ENCODE peak calls at places on chromosomes 11 and 22, in four cellular contexts. Y is A549, B is GM23338, P is HepG2. Z is an unnamed sample.

GRCh38 chr11:819943-820649 is 1.4 kb downstream of the PNPLA2 start:
- DNase-seq in Y (peak), B (peak), P (peak), Z (no peak)

GRCh38 chr11:66328307-66329144 is 7.7 kb downstream of the RIN1 start:
- DNase-seq in Y (peak), B (peak), P (peak), Z (peak)

GRCh38 chr11:128512478-128513127 is 74.8 kb downstream of the ETS1 start:
- DNase-seq in Y (no peak), B (no peak), P (no peak), Z (no peak)

GRCh38 chr11:32033491-32033890 is 57.4 kb upstream of the RCN1 start:
- DNase-seq in Y (no peak), B (no peak), P (no peak), Z (no peak)

GRCh38 chr11:124748481-124749338 is 3.3 kb downstream of the VSIG2 start:
- DNase-seq in Y (no peak), B (no peak), P (no peak), Z (no peak)

GRCh38 chr22:20646906-20647305 is 127.0 kb upstream of the SERPIND1 start:
- DNase-seq in Y (no peak), B (no peak), P (no peak), Z (peak)

GRCh38 chr11:48001438-48002021 is 21.2 kb downstream of the PTPRJ start:
- DNase-seq in Y (peak), B (no peak), P (no peak), Z (no peak)

GRCh38 chr11:72634016-72634415 is 40.2 kb downstream of the PDE2A start:
- DNase-seq in Y (no peak), B (no peak), P (no peak), Z (no peak)

GRCh38 chr11:110430267-110431211 is 791 bp downstream of the FDX1 start:
- DNase-seq in Y (no peak), B (peak), P (peak), Z (no peak)

GRCh38 chr11:67006029-67006884 is 16.7 kb upstream of the SYT12 start:
- DNase-seq in Y (peak), B (peak), P (peak), Z (no peak)

GRCh38 chr11:93464938-93465337 is 78.3 kb downstream of the SMCO4 start:
- DNase-seq in Y (no peak), B (no peak), P (no peak), Z (no peak)

GRCh38 chr11:2527621-2528291 is 82.9 kb downstream of the KCNQ1 start:
- DNase-seq in Y (no peak), B (no peak), P (no peak), Z (no peak)

GRCh38 chr11:2289350-2289749 is 12.4 kb downstream of the C11orf21 start:
- DNase-seq in Y (no peak), B (no peak), P (no peak), Z (peak)

GRCh38 chr11:71336996-71337772 is 84.8 kb upstream of the SHANK2 start:
- DNase-seq in Y (no peak), B (no peak), P (no peak), Z (peak)

GRCh38 chr11:69416746-69417145 is 64.7 kb upstream of the LINC01488 start:
- DNase-seq in Y (no peak), B (no peak), P (no peak), Z (no peak)

GRCh38 chr11:71458146-71459070 is 5.4 kb downstream of the NADSYN1 start:
- DNase-seq in Y (no peak), B (no peak), P (no peak), Z (no peak)

GRCh38 chr22:49880281-49880680 is 26.6 kb downstream of the ZBED4 start:
- DNase-seq in Y (no peak), B (peak), P (no peak), Z (no peak)

GRCh38 chr22:20782601-20783299 is 8.8 kb downstream of the SERPIND1 start:
- DNase-seq in Y (no peak), B (no peak), P (no peak), Z (no peak)

GRCh38 chr11:112100457-112100856 is 13.8 kb downstream of the SDHD start:
- DNase-seq in Y (no peak), B (no peak), P (no peak), Z (no peak)

GRCh38 chr11:121669422-121669821 is 216.7 kb upstream of the SORL1-AS1 start:
- DNase-seq in Y (no peak), B (no peak), P (no peak), Z (no peak)

GRCh38 chr11:131767421-131767820 is 397.0 kb downstream of the NTM start:
- DNase-seq in Y (no peak), B (no peak), P (no peak), Z (no peak)

GRCh38 chr11:15911377-15912044 is 444.8 kb downstream of the SOX6 start:
- DNase-seq in Y (no peak), B (no peak), P (no peak), Z (no peak)

DNA sequence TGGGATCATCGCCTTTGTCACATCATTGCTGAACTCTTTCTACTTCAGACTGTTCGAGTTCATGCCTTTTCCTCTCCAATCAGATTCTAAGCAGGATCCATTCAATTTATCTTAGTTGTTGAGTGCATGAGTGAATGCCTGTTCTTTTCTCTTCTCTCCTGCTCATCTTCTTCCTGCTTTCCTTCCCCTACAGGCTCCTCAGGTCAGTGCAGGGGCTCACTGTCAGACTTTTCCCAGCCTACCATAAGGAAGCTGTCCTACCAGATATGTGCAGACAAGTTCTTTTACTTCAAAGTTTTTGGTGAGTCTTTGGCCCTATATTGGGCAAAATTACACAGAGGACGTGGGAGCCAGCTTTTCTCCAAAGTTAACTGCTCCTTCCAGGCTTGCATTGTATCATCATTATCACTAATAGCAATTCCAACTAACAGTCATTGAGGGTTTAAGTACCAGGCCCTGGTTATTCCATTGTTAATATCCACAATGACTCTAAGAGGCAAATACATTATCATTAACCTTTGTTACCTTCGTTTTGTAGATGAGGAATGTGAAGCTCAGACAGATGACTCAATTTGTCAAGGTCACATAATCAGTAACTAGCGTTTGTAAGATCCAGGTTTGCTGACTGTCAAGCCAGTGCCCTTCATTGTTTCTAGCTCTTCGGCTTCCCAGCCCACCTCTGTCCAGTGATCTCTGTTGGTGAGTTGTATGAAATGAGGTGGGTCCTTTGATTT is 30.4 kb downstream of the OR6Q1 start:
- DNase-seq in Y (no peak), B (peak), P (peak), Z (no peak)
- TF ChIP-seq CTCF in Y (no peak), B (peak), P (no peak), Z (no peak)

DNA sequence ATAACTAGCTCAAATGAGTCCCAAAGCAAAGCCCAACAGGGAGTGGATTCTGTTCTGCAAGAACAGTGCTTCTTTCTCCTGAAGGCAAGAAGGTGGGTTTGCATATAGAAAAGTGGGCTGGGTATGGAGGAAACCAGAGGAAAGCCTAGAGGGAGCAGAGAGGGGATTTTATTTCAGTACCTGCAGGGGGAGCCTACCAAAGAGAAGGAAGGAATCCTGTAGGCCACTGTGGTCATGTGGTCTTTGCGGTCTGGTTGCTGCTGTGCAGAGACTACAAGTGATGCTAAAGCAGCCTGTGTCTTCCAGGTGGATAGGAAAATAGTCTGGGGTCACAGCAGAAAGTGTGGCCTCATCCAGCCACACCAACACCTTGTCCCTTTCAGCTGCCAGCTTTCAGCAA is 33.2 kb upstream of the ZBTB16 start:
- DNase-seq in Y (no peak), B (peak), P (peak), Z (no peak)
- TF ChIP-seq CTCF in Y (no peak), B (peak), P (peak), Z (no peak)

GRCh38 chr11:34363363-34364084 is 5.7 kb upstream of the ABTB2 start:
- DNase-seq in Y (no peak), B (no peak), P (peak), Z (no peak)

GRCh38 chr11:34364102-34364501 is 6.3 kb upstream of the ABTB2 start:
- DNase-seq in Y (no peak), B (no peak), P (peak), Z (no peak)

GRCh38 chr11:34366522-34366921 is 8.7 kb upstream of the ABTB2 start:
- DNase-seq in Y (no peak), B (peak), P (peak), Z (no peak)
- TF ChIP-seq CTCF in Y (peak), B (peak), P (peak), Z (no peak)

GRCh38 chr22:35329114-35329847 is 29.6 kb downstream of the TOM1 start:
- DNase-seq in Y (no peak), B (no peak), P (no peak), Z (no peak)
- TF ChIP-seq CTCF in Y (no peak), B (no peak), P (peak), Z (no peak)

DNA sequence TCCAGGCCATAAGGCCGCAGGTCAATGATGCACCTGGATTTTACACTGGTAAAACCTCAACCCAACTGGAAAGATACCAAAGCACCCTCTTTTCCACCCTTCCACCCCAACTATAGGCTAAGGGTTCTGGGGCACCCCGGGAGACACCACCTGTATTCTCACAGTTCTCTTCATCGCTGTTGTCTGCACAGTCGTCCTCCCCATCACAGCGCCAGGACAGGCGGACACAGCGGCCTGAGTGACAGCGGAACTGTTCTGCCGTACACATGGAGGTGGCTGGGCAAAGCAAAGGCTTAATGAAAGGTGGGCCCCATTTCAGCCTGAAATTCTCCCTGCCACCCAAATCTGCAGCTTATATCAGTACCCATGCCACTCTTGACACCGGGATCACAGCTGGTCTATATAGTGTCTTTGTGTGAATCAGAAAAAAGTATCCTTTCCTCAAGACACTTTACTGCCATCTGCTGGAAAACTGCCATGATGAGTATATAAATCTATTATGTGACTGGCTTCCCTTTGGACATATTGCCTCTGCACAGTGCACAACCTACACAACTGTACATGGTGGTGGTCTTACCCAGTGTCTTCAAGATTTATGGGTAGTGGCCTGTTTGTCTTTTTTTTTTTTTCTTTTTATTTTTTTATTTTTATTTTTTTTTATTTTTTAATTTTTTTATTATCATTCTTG is 21.5 kb downstream of the LRP4 start:
- DNase-seq in Y (peak), B (peak), P (peak), Z (no peak)
- TF ChIP-seq CTCF in Y (peak), B (peak), P (peak), Z (peak)